ENCODE peak calls at places on chromosomes 16 and 17, in nine cellular contexts. O is WTC11, H is heart left ventricle, R is fibroblast of pulmonary artery, G is GM20000, J is endothelial cell, Z is IMR-90, A is fibroblast of mammary gland, W is OCI-LY7. F is an unnamed sample.

GRCh38 chr17:73311428-73311780 is 397 bp downstream of the CDC42EP4 start:
- DNase-seq in O (no peak), H (peak), R (no peak), G (peak), J (no peak), Z (no peak), A (no peak), W (no peak), F (no peak)

GRCh38 chr17:81710514-81711308 is 1.4 kb upstream of the SLC25A10 start:
- DNase-seq in O (no peak), H (no peak), R (peak), G (no peak), J (no peak), Z (no peak), A (peak), W (peak), F (no peak)

GRCh38 chr17:50290074-50290702 is 15.9 kb downstream of the TMEM92 start:
- DNase-seq in O (no peak), H (peak), R (peak), G (no peak), J (no peak), Z (peak), A (peak), W (no peak), F (peak)

GRCh38 chr16:6493555-6493954 is 839.1 kb upstream of the RBFOX1 start:
- DNase-seq in O (no peak), H (no peak), R (no peak), G (no peak), J (no peak), Z (no peak), A (no peak), W (no peak), F (no peak)

GRCh38 chr17:64188088-64188487 is 58.1 kb upstream of the ERN1 start:
- DNase-seq in O (no peak), H (no peak), R (no peak), G (no peak), J (no peak), Z (no peak), A (no peak), W (no peak), F (no peak)

GRCh38 chr17:81218991-81219390 is 3.8 kb downstream of the CEP131 start:
- DNase-seq in O (no peak), H (no peak), R (no peak), G (no peak), J (no peak), Z (no peak), A (no peak), W (no peak), F (no peak)

GRCh38 chr17:7383742-7384488 is 3.0 kb downstream of the TNK1 start:
- DNase-seq in O (peak), H (peak), R (peak), G (peak), J (peak), Z (peak), A (no peak), W (peak), F (no peak)

GRCh38 chr16:55250641-55251550 is 73.1 kb upstream of the IRX6 start:
- DNase-seq in O (no peak), H (no peak), R (no peak), G (no peak), J (no peak), Z (no peak), A (no peak), W (no peak), F (no peak)

GRCh38 chr17:48028736-48029135 is 8.9 kb downstream of the COPZ2 start:
- DNase-seq in O (no peak), H (no peak), R (no peak), G (no peak), J (no peak), Z (no peak), A (no peak), W (no peak), F (no peak)

GRCh38 chr17:20896153-20896649 is 146.6 kb downstream of the USP22 start:
- DNase-seq in O (no peak), H (peak), R (peak), G (no peak), J (no peak), Z (peak), A (peak), W (no peak), F (no peak)

GRCh38 chr17:57585341-57586098 is 159.6 kb downstream of the CCDC182 start:
- DNase-seq in O (no peak), H (no peak), R (no peak), G (no peak), J (no peak), Z (no peak), A (no peak), W (no peak), F (no peak)

GRCh38 chr17:78239489-78239931 is 8.1 kb downstream of the TMEM235 start:
- DNase-seq in O (no peak), H (no peak), R (no peak), G (no peak), J (no peak), Z (no peak), A (no peak), W (peak), F (no peak)

GRCh38 chr17:55246583-55246982 is 18.2 kb upstream of the HLF start:
- DNase-seq in O (no peak), H (no peak), R (no peak), G (no peak), J (no peak), Z (no peak), A (no peak), W (no peak), F (no peak)

GRCh38 chr17:70169707-70170597 is 620 bp downstream of the KCNJ2 start:
- DNase-seq in O (no peak), H (peak), R (peak), G (no peak), J (no peak), Z (peak), A (peak), W (no peak), F (no peak)

GRCh38 chr16:4455951-4456350 is 18.5 kb downstream of the NMRAL1 start:
- DNase-seq in O (no peak), H (no peak), R (no peak), G (no peak), J (no peak), Z (no peak), A (no peak), W (no peak), F (no peak)

GRCh38 chr17:66676421-66676820 is 158.5 kb upstream of the CACNG5 start:
- DNase-seq in O (no peak), H (no peak), R (no peak), G (no peak), J (no peak), Z (no peak), A (peak), W (no peak), F (no peak)

GRCh38 chr16:74029122-74029805 is 267.4 kb upstream of the PSMD7 start:
- DNase-seq in O (no peak), H (no peak), R (no peak), G (no peak), J (no peak), Z (no peak), A (no peak), W (no peak), F (no peak)

GRCh38 chr16:70664325-70665112 is 18.2 kb downstream of the IL34 start:
- DNase-seq in O (no peak), H (no peak), R (no peak), G (no peak), J (no peak), Z (no peak), A (no peak), W (no peak), F (no peak)

GRCh38 chr17:68184816-68185436 is 62.9 kb upstream of the AMZ2 start:
- DNase-seq in O (no peak), H (no peak), R (no peak), G (peak), J (no peak), Z (no peak), A (no peak), W (peak), F (no peak)

GRCh38 chr16:83813818-83814653 is 6.3 kb downstream of the HSBP1 start:
- DNase-seq in O (no peak), H (no peak), R (peak), G (no peak), J (no peak), Z (peak), A (peak), W (peak), F (no peak)

GRCh38 chr17:266701-267656 is 85.5 kb upstream of the DOC2B start:
- DNase-seq in O (no peak), H (peak), R (no peak), G (no peak), J (no peak), Z (no peak), A (peak), W (no peak), F (no peak)

GRCh38 chr17:2075336-2076056 is 20.6 kb downstream of the HIC1 start:
- DNase-seq in O (peak), H (peak), R (peak), G (peak), J (no peak), Z (peak), A (peak), W (no peak), F (no peak)

GRCh38 chr17:22703786-22704441 is 1011.6 kb downstream of the KCNJ18 start:
- DNase-seq in O (no peak), H (no peak), R (no peak), G (no peak), J (no peak), Z (no peak), A (no peak), W (no peak), F (no peak)

GRCh38 chr17:61307905-61308886 is 91.4 kb upstream of the TBX2 start:
- DNase-seq in O (no peak), H (no peak), R (peak), G (no peak), J (no peak), Z (peak), A (peak), W (no peak), F (peak)
- TF ChIP-seq CTCF in O (no peak), H (no peak), R (peak), G (no peak), J (no peak), Z (peak), A (peak), W (no peak), F (peak)

GRCh38 chr17:59373879-59374495 is 42.5 kb downstream of the YPEL2 start:
- DNase-seq in O (no peak), H (no peak), R (peak), G (no peak), J (no peak), Z (peak), A (peak), W (no peak), F (peak)
- TF ChIP-seq CTCF in O (no peak), H (no peak), R (no peak), G (no peak), J (no peak), Z (no peak), A (no peak), W (no peak), F (no peak)

GRCh38 chr16:22239131-22239805 is 33.2 kb downstream of the EEF2K start:
- DNase-seq in O (no peak), H (no peak), R (no peak), G (no peak), J (no peak), Z (no peak), A (no peak), W (no peak), F (no peak)
- TF ChIP-seq CTCF in O (no peak), H (no peak), R (no peak), G (no peak), J (no peak), Z (no peak), A (no peak), W (no peak), F (no peak)

GRCh38 chr16:27230562-27230991 is 27.3 kb downstream of the KDM8 start:
- DNase-seq in O (peak), H (peak), R (no peak), G (no peak), J (no peak), Z (no peak), A (no peak), W (no peak), F (no peak)
- TF ChIP-seq CTCF in O (no peak), H (no peak), R (no peak), G (no peak), J (no peak), Z (no peak), A (no peak), W (peak), F (no peak)

F was measured in AG04449.